ENCODE peak calls at places on chromosomes 16 and 17, in ten cellular contexts. One of them, this sample, is unnamed.

GRCh38 chr16:76345093-76345735 is 68.0 kb downstream of the CNTNAP4 start:
- DNase-seq in psoas muscle: peak
- DNase-seq in right atrium auricular region: peak
- DNase-seq in left lung: peak
- DNase-seq in fibroblast of mammary gland: peak
- DNase-seq in cardiac fibroblast: peak
- DNase-seq in OCI-LY7: no peak
- DNase-seq in cardiac muscle cell: peak
- DNase-seq in right lobe of liver: no peak
- DNase-seq in mesothelial cell of epicardium: no peak
- DNase-seq in this sample: no peak

GRCh38 chr16:87412996-87413421 is 20.9 kb downstream of the MAP1LC3B start:
- DNase-seq in cardiac muscle cell: no peak
- DNase-seq in right atrium auricular region: no peak
- DNase-seq in left lung: no peak
- DNase-seq in psoas muscle: no peak
- DNase-seq in cardiac fibroblast: no peak
- DNase-seq in mesothelial cell of epicardium: no peak
- DNase-seq in OCI-LY7: no peak
- DNase-seq in fibroblast of mammary gland: no peak
- DNase-seq in right lobe of liver: no peak
- DNase-seq in this sample: no peak

GRCh38 chr17:32609085-32609484 is 122.3 kb downstream of the CDK5R1 start:
- DNase-seq in fibroblast of mammary gland: peak
- DNase-seq in right atrium auricular region: no peak
- DNase-seq in cardiac muscle cell: no peak
- DNase-seq in OCI-LY7: peak
- DNase-seq in cardiac fibroblast: no peak
- DNase-seq in right lobe of liver: peak
- DNase-seq in psoas muscle: peak
- DNase-seq in mesothelial cell of epicardium: no peak
- DNase-seq in left lung: peak
- DNase-seq in this sample: no peak

GRCh38 chr16:31071861-31072260 is 2.2 kb downstream of the ZNF668 start:
- DNase-seq in cardiac muscle cell: no peak
- DNase-seq in fibroblast of mammary gland: peak
- DNase-seq in cardiac fibroblast: peak
- DNase-seq in left lung: no peak
- DNase-seq in mesothelial cell of epicardium: no peak
- DNase-seq in right lobe of liver: no peak
- DNase-seq in psoas muscle: no peak
- DNase-seq in OCI-LY7: no peak
- DNase-seq in right atrium auricular region: no peak
- DNase-seq in this sample: no peak

GRCh38 chr17:30433514-30433913 is 43.7 kb upstream of the GOSR1 start:
- DNase-seq in fibroblast of mammary gland: peak
- DNase-seq in cardiac muscle cell: no peak
- DNase-seq in OCI-LY7: no peak
- DNase-seq in psoas muscle: no peak
- DNase-seq in right lobe of liver: no peak
- DNase-seq in right atrium auricular region: no peak
- DNase-seq in mesothelial cell of epicardium: no peak
- DNase-seq in left lung: no peak
- DNase-seq in cardiac fibroblast: peak
- DNase-seq in this sample: no peak

GRCh38 chr17:19003966-19004600 is 481 bp downstream of the FAM83G start:
- DNase-seq in right lobe of liver: peak
- DNase-seq in fibroblast of mammary gland: peak
- DNase-seq in mesothelial cell of epicardium: peak
- DNase-seq in psoas muscle: no peak
- DNase-seq in left lung: no peak
- DNase-seq in OCI-LY7: no peak
- DNase-seq in cardiac fibroblast: peak
- DNase-seq in right atrium auricular region: no peak
- DNase-seq in cardiac muscle cell: peak
- DNase-seq in this sample: no peak

GRCh38 chr17:81866440-81867122 is 4.6 kb downstream of the ARHGDIA start:
- DNase-seq in mesothelial cell of epicardium: no peak
- DNase-seq in right atrium auricular region: no peak
- DNase-seq in right lobe of liver: no peak
- DNase-seq in left lung: no peak
- DNase-seq in OCI-LY7: peak
- DNase-seq in cardiac fibroblast: peak
- DNase-seq in cardiac muscle cell: no peak
- DNase-seq in psoas muscle: no peak
- DNase-seq in fibroblast of mammary gland: peak
- DNase-seq in this sample: no peak

GRCh38 chr17:77140878-77141767 is at the start of gene SEC14L1:
- DNase-seq in right lobe of liver: peak
- DNase-seq in OCI-LY7: peak
- DNase-seq in mesothelial cell of epicardium: peak
- DNase-seq in cardiac muscle cell: peak
- DNase-seq in psoas muscle: peak
- DNase-seq in fibroblast of mammary gland: peak
- DNase-seq in left lung: no peak
- DNase-seq in cardiac fibroblast: peak
- DNase-seq in right atrium auricular region: peak
- DNase-seq in this sample: no peak

GRCh38 chr17:63774982-63775290 is 966 bp downstream of the DDX42 start:
- DNase-seq in OCI-LY7: peak
- DNase-seq in cardiac muscle cell: no peak
- DNase-seq in psoas muscle: no peak
- DNase-seq in left lung: no peak
- DNase-seq in right lobe of liver: no peak
- DNase-seq in right atrium auricular region: no peak
- DNase-seq in mesothelial cell of epicardium: no peak
- DNase-seq in fibroblast of mammary gland: no peak
- DNase-seq in cardiac fibroblast: peak
- DNase-seq in this sample: no peak

GRCh38 chr17:73227379-73227778 is 34.3 kb downstream of the CPSF4L start:
- DNase-seq in OCI-LY7: no peak
- DNase-seq in cardiac fibroblast: no peak
- DNase-seq in psoas muscle: no peak
- DNase-seq in fibroblast of mammary gland: no peak
- DNase-seq in left lung: no peak
- DNase-seq in right lobe of liver: no peak
- DNase-seq in mesothelial cell of epicardium: no peak
- DNase-seq in cardiac muscle cell: no peak
- DNase-seq in right atrium auricular region: no peak
- DNase-seq in this sample: no peak

GRCh38 chr16:88491560-88492310 is 38.7 kb downstream of the ZFPM1 start:
- DNase-seq in cardiac fibroblast: no peak
- DNase-seq in cardiac muscle cell: no peak
- DNase-seq in fibroblast of mammary gland: no peak
- DNase-seq in right lobe of liver: peak
- DNase-seq in mesothelial cell of epicardium: no peak
- DNase-seq in psoas muscle: no peak
- DNase-seq in left lung: no peak
- DNase-seq in right atrium auricular region: no peak
- DNase-seq in OCI-LY7: no peak
- DNase-seq in this sample: no peak

GRCh38 chr17:21530841-21531240 is 154.7 kb downstream of the KCNJ12 start:
- DNase-seq in OCI-LY7: no peak
- DNase-seq in fibroblast of mammary gland: no peak
- DNase-seq in psoas muscle: no peak
- DNase-seq in right lobe of liver: no peak
- DNase-seq in cardiac muscle cell: no peak
- DNase-seq in right atrium auricular region: no peak
- DNase-seq in left lung: no peak
- DNase-seq in mesothelial cell of epicardium: no peak
- DNase-seq in cardiac fibroblast: no peak
- DNase-seq in this sample: no peak

GRCh38 chr17:21535686-21536085 is 156.6 kb upstream of the KCNJ18 start:
- DNase-seq in OCI-LY7: no peak
- DNase-seq in fibroblast of mammary gland: no peak
- DNase-seq in right atrium auricular region: no peak
- DNase-seq in left lung: no peak
- DNase-seq in right lobe of liver: no peak
- DNase-seq in cardiac muscle cell: no peak
- DNase-seq in mesothelial cell of epicardium: no peak
- DNase-seq in cardiac fibroblast: no peak
- DNase-seq in psoas muscle: no peak
- DNase-seq in this sample: no peak

GRCh38 chr17:21530311-21530710 is 154.2 kb downstream of the KCNJ12 start:
- DNase-seq in right lobe of liver: no peak
- DNase-seq in right atrium auricular region: no peak
- DNase-seq in fibroblast of mammary gland: no peak
- DNase-seq in left lung: no peak
- DNase-seq in mesothelial cell of epicardium: no peak
- DNase-seq in cardiac fibroblast: peak
- DNase-seq in psoas muscle: no peak
- DNase-seq in OCI-LY7: no peak
- DNase-seq in cardiac muscle cell: no peak
- DNase-seq in this sample: no peak

GRCh38 chr17:21537302-21537701 is 155.0 kb upstream of the KCNJ18 start:
- DNase-seq in psoas muscle: no peak
- DNase-seq in OCI-LY7: no peak
- DNase-seq in cardiac fibroblast: no peak
- DNase-seq in left lung: no peak
- DNase-seq in mesothelial cell of epicardium: no peak
- DNase-seq in cardiac muscle cell: no peak
- DNase-seq in right atrium auricular region: no peak
- DNase-seq in fibroblast of mammary gland: no peak
- DNase-seq in right lobe of liver: no peak
- DNase-seq in this sample: no peak

DNA sequence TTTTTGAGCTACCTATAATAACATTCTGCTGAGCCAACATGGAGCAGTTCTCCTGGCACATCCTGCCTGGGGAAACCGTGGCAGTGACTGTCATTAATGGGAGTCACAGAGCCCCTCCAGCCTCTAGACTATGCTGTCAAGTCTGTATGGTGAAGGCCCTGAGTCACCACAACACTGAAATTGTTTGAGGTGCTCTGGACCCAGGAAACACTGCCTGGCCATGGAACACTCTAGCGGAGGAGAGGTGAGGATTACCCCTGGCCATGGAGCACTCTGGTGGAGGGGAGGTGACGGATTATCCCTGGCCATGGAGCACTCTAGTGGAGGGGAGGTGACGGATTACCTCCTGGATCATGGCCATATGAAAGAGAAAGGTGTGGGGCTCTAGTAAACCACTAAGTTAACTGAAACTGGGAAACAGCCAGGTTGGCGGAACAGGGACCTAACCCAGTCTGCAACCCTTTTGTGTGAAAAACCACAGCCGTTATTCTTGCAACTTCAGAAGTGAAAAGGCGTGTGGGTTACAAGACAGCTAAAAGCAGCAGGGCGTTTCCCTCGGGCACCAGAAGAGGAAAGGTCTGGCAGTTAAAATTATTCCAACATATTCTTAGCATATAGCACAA is 156.7 kb downstream of the KCNJ12 start:
- DNase-seq in psoas muscle: no peak
- DNase-seq in OCI-LY7: no peak
- DNase-seq in mesothelial cell of epicardium: no peak
- DNase-seq in right lobe of liver: no peak
- DNase-seq in cardiac fibroblast: no peak
- DNase-seq in fibroblast of mammary gland: no peak
- DNase-seq in cardiac muscle cell: no peak
- DNase-seq in left lung: no peak
- DNase-seq in right atrium auricular region: no peak
- DNase-seq in this sample: no peak
- TF ChIP-seq CTCF in psoas muscle: no peak
- TF ChIP-seq CTCF in OCI-LY7: no peak
- TF ChIP-seq CTCF in mesothelial cell of epicardium: no peak
- TF ChIP-seq CTCF in right lobe of liver: no peak
- TF ChIP-seq CTCF in cardiac fibroblast: no peak
- TF ChIP-seq CTCF in fibroblast of mammary gland: no peak
- TF ChIP-seq CTCF in cardiac muscle cell: no peak
- TF ChIP-seq CTCF in left lung: no peak
- TF ChIP-seq CTCF in right atrium auricular region: no peak
- TF ChIP-seq CTCF in this sample: no peak

DNA sequence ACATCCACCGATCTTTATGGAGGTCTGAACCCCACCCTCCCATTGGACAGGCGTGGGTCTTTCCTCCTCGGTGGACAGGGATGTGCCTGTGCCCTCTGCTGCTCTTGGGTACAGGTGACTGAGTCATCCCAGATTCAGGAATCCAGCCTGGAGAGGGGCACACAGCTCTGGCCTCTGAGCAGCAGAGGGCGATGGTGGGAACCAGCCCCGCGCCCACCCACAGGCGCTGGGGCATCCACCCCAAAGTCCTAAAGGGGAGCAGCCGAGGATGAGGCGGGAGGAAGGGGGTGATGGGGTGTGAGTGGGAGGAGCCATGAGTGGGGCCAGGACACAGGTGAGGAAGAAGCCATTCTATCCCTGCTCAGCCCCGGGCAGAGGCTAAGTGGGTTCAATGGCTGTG is 35.0 kb downstream of the ENGASE start:
- DNase-seq in right lobe of liver: no peak
- DNase-seq in cardiac fibroblast: no peak
- DNase-seq in right atrium auricular region: no peak
- DNase-seq in left lung: no peak
- DNase-seq in psoas muscle: no peak
- DNase-seq in cardiac muscle cell: no peak
- DNase-seq in fibroblast of mammary gland: no peak
- DNase-seq in mesothelial cell of epicardium: no peak
- DNase-seq in OCI-LY7: no peak
- DNase-seq in this sample: no peak
- TF ChIP-seq CTCF in right lobe of liver: no peak
- TF ChIP-seq CTCF in cardiac fibroblast: no peak
- TF ChIP-seq CTCF in right atrium auricular region: no peak
- TF ChIP-seq CTCF in left lung: no peak
- TF ChIP-seq CTCF in psoas muscle: no peak
- TF ChIP-seq CTCF in cardiac muscle cell: peak
- TF ChIP-seq CTCF in fibroblast of mammary gland: no peak
- TF ChIP-seq CTCF in mesothelial cell of epicardium: no peak
- TF ChIP-seq CTCF in OCI-LY7: peak
- TF ChIP-seq CTCF in this sample: no peak

GRCh38 chr17:48586355-48586924 is 3.6 kb downstream of the HOXB3 start:
- DNase-seq in left lung: no peak
- DNase-seq in psoas muscle: no peak
- DNase-seq in fibroblast of mammary gland: no peak
- DNase-seq in mesothelial cell of epicardium: no peak
- DNase-seq in right lobe of liver: peak
- DNase-seq in right atrium auricular region: no peak
- DNase-seq in cardiac muscle cell: no peak
- DNase-seq in cardiac fibroblast: no peak
- DNase-seq in OCI-LY7: no peak
- DNase-seq in this sample: no peak
- TF ChIP-seq CTCF in left lung: no peak
- TF ChIP-seq CTCF in psoas muscle: no peak
- TF ChIP-seq CTCF in fibroblast of mammary gland: no peak
- TF ChIP-seq CTCF in mesothelial cell of epicardium: no peak
- TF ChIP-seq CTCF in right lobe of liver: no peak
- TF ChIP-seq CTCF in right atrium auricular region: no peak
- TF ChIP-seq CTCF in cardiac muscle cell: no peak
- TF ChIP-seq CTCF in cardiac fibroblast: no peak
- TF ChIP-seq CTCF in OCI-LY7: no peak
- TF ChIP-seq CTCF in this sample: no peak

DNA sequence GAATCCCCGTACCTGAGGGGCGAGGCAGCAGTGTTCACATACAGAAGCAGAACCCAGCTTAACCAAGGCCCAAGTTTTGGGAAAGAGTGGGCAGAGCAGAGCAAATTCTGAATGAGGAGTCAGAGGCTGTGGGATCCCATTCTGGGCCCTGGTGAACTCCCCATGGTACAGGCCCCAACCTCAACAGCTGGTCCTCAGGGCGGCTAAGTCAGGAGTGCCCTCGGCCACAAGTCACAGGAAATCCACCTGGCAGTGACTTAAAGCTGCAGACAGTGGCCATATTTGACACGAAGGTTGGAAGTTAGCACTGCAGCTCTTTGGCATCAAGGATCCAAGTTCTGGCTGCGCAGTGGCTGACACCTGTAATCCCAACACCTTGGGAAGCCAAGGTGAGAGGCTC is 237.1 kb downstream of the PARN start:
- DNase-seq in cardiac muscle cell: no peak
- DNase-seq in mesothelial cell of epicardium: no peak
- DNase-seq in OCI-LY7: peak
- DNase-seq in right lobe of liver: no peak
- DNase-seq in fibroblast of mammary gland: no peak
- DNase-seq in cardiac fibroblast: no peak
- DNase-seq in left lung: no peak
- DNase-seq in psoas muscle: no peak
- DNase-seq in right atrium auricular region: no peak
- DNase-seq in this sample: no peak
- TF ChIP-seq CTCF in cardiac muscle cell: no peak
- TF ChIP-seq CTCF in mesothelial cell of epicardium: no peak
- TF ChIP-seq CTCF in OCI-LY7: no peak
- TF ChIP-seq CTCF in right lobe of liver: no peak
- TF ChIP-seq CTCF in fibroblast of mammary gland: no peak
- TF ChIP-seq CTCF in cardiac fibroblast: no peak
- TF ChIP-seq CTCF in left lung: no peak
- TF ChIP-seq CTCF in psoas muscle: no peak
- TF ChIP-seq CTCF in right atrium auricular region: no peak
- TF ChIP-seq CTCF in this sample: no peak

This sample was measured in omental fat pad.